ENCODE peak calls at places on chromosomes 2 and 18, in nine cellular contexts. J, Q, U, H, M, O, L, Y and W are unnamed samples.

GRCh38 chr2:68237404-68237803 is 14.9 kb downstream of the PPP3R1 start:
- DNase-seq in J (no peak), Q (no peak), U (no peak), H (no peak), M (peak), O (peak), L (no peak), Y (no peak), W (no peak)

GRCh38 chr2:168699834-168700417 is 102.5 kb upstream of the NOSTRIN start:
- DNase-seq in J (no peak), Q (peak), U (no peak), H (peak), M (peak), O (peak), L (no peak), Y (peak), W (no peak)

GRCh38 chr2:184598313-184599053 is at the start of gene ZNF804A:
- DNase-seq in J (peak), Q (peak), U (peak), H (no peak), M (peak), O (peak), L (peak), Y (peak), W (peak)

GRCh38 chr18:44852818-44853217 is 172.1 kb downstream of the SETBP1 start:
- DNase-seq in J (no peak), Q (no peak), U (no peak), H (no peak), M (peak), O (no peak), L (peak), Y (no peak), W (no peak)

GRCh38 chr2:111883661-111884591 is at the start of gene ANAPC1:
- DNase-seq in J (peak), Q (peak), U (peak), H (peak), M (peak), O (peak), L (peak), Y (peak), W (peak)

GRCh38 chr18:59646228-59646945 is 50.8 kb downstream of the CCBE1 start:
- DNase-seq in J (peak), Q (no peak), U (no peak), H (no peak), M (no peak), O (peak), L (no peak), Y (no peak), W (no peak)

GRCh38 chr2:127228102-127228501 is 8.0 kb upstream of the CYP27C1 start:
- DNase-seq in J (no peak), Q (no peak), U (no peak), H (no peak), M (no peak), O (no peak), L (no peak), Y (no peak), W (no peak)

GRCh38 chr18:79610461-79611039 is 69.1 kb upstream of the CTDP1 start:
- DNase-seq in J (no peak), Q (no peak), U (no peak), H (no peak), M (no peak), O (no peak), L (no peak), Y (no peak), W (no peak)

GRCh38 chr2:71252862-71253261 is 26.0 kb upstream of the PAIP2B start:
- DNase-seq in J (no peak), Q (no peak), U (no peak), H (no peak), M (no peak), O (no peak), L (no peak), Y (no peak), W (no peak)

GRCh38 chr18:48228301-48228715 is 180.9 kb downstream of the ZBTB7C start:
- DNase-seq in J (no peak), Q (peak), U (no peak), H (no peak), M (no peak), O (peak), L (no peak), Y (no peak), W (no peak)

GRCh38 chr2:80007722-80008503 is 296.6 kb downstream of the LRRTM1 start:
- DNase-seq in J (peak), Q (no peak), U (no peak), H (no peak), M (no peak), O (no peak), L (no peak), Y (no peak), W (no peak)

GRCh38 chr2:182047544-182047943 is 61.9 kb downstream of the PPP1R1C start:
- DNase-seq in J (no peak), Q (no peak), U (no peak), H (peak), M (no peak), O (peak), L (no peak), Y (no peak), W (no peak)

GRCh38 chr2:201403904-201404303 is 46.8 kb upstream of the FLACC1 start:
- DNase-seq in J (no peak), Q (no peak), U (no peak), H (no peak), M (peak), O (peak), L (peak), Y (no peak), W (no peak)

GRCh38 chr2:234565201-234565600 is 68.3 kb upstream of the ARL4C start:
- DNase-seq in J (no peak), Q (no peak), U (no peak), H (peak), M (no peak), O (no peak), L (no peak), Y (no peak), W (no peak)

GRCh38 chr2:238914648-238915015 is 66.7 kb downstream of the TWIST2 start:
- DNase-seq in J (no peak), Q (no peak), U (no peak), H (no peak), M (peak), O (peak), L (no peak), Y (no peak), W (no peak)

GRCh38 chr18:11146238-11146946 is 3.0 kb downstream of the PIEZO2 start:
- DNase-seq in J (peak), Q (no peak), U (no peak), H (no peak), M (no peak), O (no peak), L (no peak), Y (peak), W (no peak)

GRCh38 chr18:22056962-22057361 is 112.4 kb upstream of the GATA6 start:
- DNase-seq in J (no peak), Q (no peak), U (no peak), H (no peak), M (no peak), O (no peak), L (no peak), Y (no peak), W (no peak)

GRCh38 chr18:51498085-51498855 is 300.8 kb upstream of the MEX3C start:
- DNase-seq in J (no peak), Q (no peak), U (no peak), H (no peak), M (no peak), O (no peak), L (peak), Y (no peak), W (no peak)

GRCh38 chr2:217742276-217742675 is 260.5 kb downstream of the TNS1 start:
- DNase-seq in J (no peak), Q (peak), U (no peak), H (no peak), M (no peak), O (no peak), L (no peak), Y (no peak), W (no peak)

GRCh38 chr2:130376433-130377293 is 20.8 kb downstream of the PTPN18 start:
- DNase-seq in J (peak), Q (no peak), U (no peak), H (no peak), M (no peak), O (no peak), L (no peak), Y (no peak), W (no peak)
- TF ChIP-seq CTCF in J (peak), Q (no peak), U (no peak), H (peak), M (no peak), O (peak), L (peak), Y (no peak), W (no peak)

GRCh38 chr18:8520266-8520665 is 89.0 kb upstream of the RAB12 start:
- DNase-seq in J (no peak), Q (no peak), U (no peak), H (no peak), M (no peak), O (no peak), L (no peak), Y (no peak), W (no peak)

GRCh38 chr18:8529609-8530008 is 79.6 kb upstream of the RAB12 start:
- DNase-seq in J (no peak), Q (no peak), U (no peak), H (no peak), M (no peak), O (no peak), L (no peak), Y (no peak), W (no peak)

GRCh38 chr18:8526316-8526715 is 82.9 kb upstream of the RAB12 start:
- DNase-seq in J (no peak), Q (peak), U (no peak), H (no peak), M (no peak), O (no peak), L (no peak), Y (no peak), W (no peak)

GRCh38 chr18:8522756-8523155 is 86.5 kb upstream of the RAB12 start:
- DNase-seq in J (no peak), Q (peak), U (no peak), H (no peak), M (no peak), O (no peak), L (no peak), Y (no peak), W (no peak)

GRCh38 chr18:8525692-8526091 is 83.5 kb upstream of the RAB12 start:
- DNase-seq in J (peak), Q (peak), U (no peak), H (no peak), M (no peak), O (no peak), L (peak), Y (no peak), W (peak)
- TF ChIP-seq CTCF in J (peak), Q (no peak), U (peak), H (no peak), M (no peak), O (peak), L (peak), Y (no peak), W (peak)

DNA sequence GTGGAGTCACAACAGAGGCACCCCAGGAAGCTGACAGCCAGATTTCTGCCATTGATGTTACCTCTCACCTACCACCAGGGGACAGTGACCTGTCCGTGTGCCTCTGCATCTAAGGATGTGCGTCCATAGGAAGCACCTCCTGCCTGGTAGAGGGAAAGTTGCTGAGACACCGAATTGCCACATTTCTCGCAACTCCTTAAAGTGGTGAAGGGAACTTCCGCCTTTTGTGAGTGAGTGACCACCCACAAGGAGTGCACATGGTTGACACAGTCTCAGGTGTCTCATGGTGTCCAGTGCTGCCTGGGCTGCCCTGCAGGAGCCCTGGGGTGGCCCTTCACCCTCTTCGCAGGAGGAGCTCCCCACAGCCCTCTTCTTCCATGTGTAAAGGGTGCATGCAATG is 201.8 kb downstream of the GBX2 start:
- DNase-seq in J (peak), Q (no peak), U (no peak), H (no peak), M (no peak), O (no peak), L (no peak), Y (no peak), W (no peak)
- TF ChIP-seq CTCF in J (peak), Q (no peak), U (no peak), H (no peak), M (no peak), O (no peak), L (no peak), Y (no peak), W (no peak)

DNA sequence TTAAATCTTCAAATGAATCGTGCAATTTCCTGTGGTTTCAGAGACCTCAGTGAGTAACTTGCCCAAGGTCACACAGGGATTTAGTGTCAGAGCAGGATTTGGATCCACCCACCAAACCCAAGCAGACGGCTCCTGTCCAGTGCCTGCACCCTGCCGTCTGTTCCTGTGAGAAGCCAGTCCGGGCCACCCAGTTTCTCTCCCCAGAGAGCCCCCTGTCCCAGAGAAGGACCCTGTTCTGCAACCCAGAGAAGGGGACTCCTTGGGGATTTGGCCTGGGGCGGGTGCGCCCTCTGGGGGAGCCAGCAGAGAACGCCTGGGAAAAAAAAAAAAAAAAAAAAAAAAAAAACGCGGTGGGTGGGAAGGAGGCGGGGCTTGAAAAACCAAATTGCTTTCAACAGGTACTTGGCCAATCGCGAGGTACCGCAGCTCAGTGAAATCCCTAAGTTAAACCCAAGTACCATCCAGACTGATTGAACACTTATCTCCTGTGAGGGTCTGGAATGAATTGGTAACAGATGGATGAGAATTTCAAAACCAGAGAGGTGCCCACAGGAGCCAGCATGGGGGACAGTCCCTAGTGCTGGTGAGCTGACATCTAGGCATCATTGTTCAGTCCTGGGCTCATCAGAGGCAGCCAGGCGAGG is 30.9 kb upstream of the REEP1 start:
- DNase-seq in J (peak), Q (no peak), U (peak), H (peak), M (peak), O (peak), L (peak), Y (peak), W (peak)
- TF ChIP-seq CTCF in J (peak), Q (peak), U (peak), H (peak), M (peak), O (peak), L (peak), Y (peak), W (peak)

GRCh38 chr2:205681836-205682238 is 464 bp upstream of the NRP2 start:
- DNase-seq in J (peak), Q (no peak), U (no peak), H (no peak), M (no peak), O (peak), L (peak), Y (no peak), W (peak)
- TF ChIP-seq CTCF in J (no peak), Q (no peak), U (no peak), H (no peak), M (no peak), O (no peak), L (no peak), Y (no peak), W (no peak)